ENCODE peak calls at places on chromosomes 12 and 14, in six cellular contexts. A is fibroblast of the aortic adventitia, L is PC-3, I is left ventricle myocardium inferior, U is OCI-LY7, G is ovary. O is an unnamed sample.

GRCh38 chr12:96571101-96571862 is 81.9 kb downstream of the CFAP54 start:
- DNase-seq in A (no peak), L (peak; percentile 8), I (no peak), U (no peak), G (no peak), O (peak; percentile 49)

GRCh38 chr12:62260733-62261683 is 804 bp downstream of the USP15 start:
- DNase-seq in A (peak; percentile 41), L (peak; percentile 44), I (peak; percentile 18), U (peak; percentile 88), G (no peak), O (peak; percentile 26)

GRCh38 chr14:97888331-97888730 is 1091.1 kb downstream of the VRK1 start:
- DNase-seq in A (no peak), L (no peak), I (no peak), U (no peak), G (no peak), O (no peak)

GRCh38 chr14:93970967-93971634 is 5.3 kb downstream of the ASB2 start:
- DNase-seq in A (no peak), L (no peak), I (no peak), U (peak; percentile 61), G (no peak), O (peak; percentile 69)

GRCh38 chr12:123113038-123113437 is 37.9 kb downstream of the PITPNM2 start:
- DNase-seq in A (no peak), L (no peak), I (no peak), U (no peak), G (no peak), O (no peak)

GRCh38 chr14:105931808-105932483 is 405.6 kb downstream of the TMEM121 start:
- DNase-seq in A (no peak), L (peak; percentile 11), I (no peak), U (no peak), G (no peak), O (peak; percentile 21)

GRCh38 chr14:95432152-95433093 is 84.0 kb downstream of the SYNE3 start:
- DNase-seq in A (peak; percentile 14), L (peak; percentile 47), I (peak; percentile 41), U (peak; percentile 47), G (peak; percentile 68), O (no peak)

GRCh38 chr12:122406701-122407154 is 15.7 kb downstream of the CLIP1 start:
- DNase-seq in A (peak; percentile 95), L (no peak), I (no peak), U (peak; percentile 24), G (no peak), O (no peak)

GRCh38 chr14:27528328-27528727 is 930.5 kb upstream of the NOVA1 start:
- DNase-seq in A (peak; percentile 1), L (peak; percentile 57), I (no peak), U (no peak), G (no peak), O (no peak)

GRCh38 chr12:93624595-93625294 is 52.3 kb downstream of the SOCS2 start:
- DNase-seq in A (peak; percentile 92), L (peak; percentile 95), I (no peak), U (no peak), G (no peak), O (peak; percentile 44)

GRCh38 chr14:35444104-35444503 is 39.6 kb upstream of the NFKBIA start:
- DNase-seq in A (no peak), L (no peak), I (no peak), U (no peak), G (no peak), O (no peak)

GRCh38 chr12:28578361-28578760 is 388.1 kb downstream of the CCDC91 start:
- DNase-seq in A (peak; percentile 36), L (no peak), I (no peak), U (no peak), G (no peak), O (no peak)

GRCh38 chr12:60684988-60685655 is 1089.3 kb downstream of the SLC16A7 start:
- DNase-seq in A (no peak), L (no peak), I (no peak), U (peak; percentile 3), G (no peak), O (no peak)

GRCh38 chr12:60693019-60693626 is 1097.3 kb downstream of the SLC16A7 start:
- DNase-seq in A (no peak), L (peak; percentile 51), I (no peak), U (no peak), G (no peak), O (no peak)

DNA sequence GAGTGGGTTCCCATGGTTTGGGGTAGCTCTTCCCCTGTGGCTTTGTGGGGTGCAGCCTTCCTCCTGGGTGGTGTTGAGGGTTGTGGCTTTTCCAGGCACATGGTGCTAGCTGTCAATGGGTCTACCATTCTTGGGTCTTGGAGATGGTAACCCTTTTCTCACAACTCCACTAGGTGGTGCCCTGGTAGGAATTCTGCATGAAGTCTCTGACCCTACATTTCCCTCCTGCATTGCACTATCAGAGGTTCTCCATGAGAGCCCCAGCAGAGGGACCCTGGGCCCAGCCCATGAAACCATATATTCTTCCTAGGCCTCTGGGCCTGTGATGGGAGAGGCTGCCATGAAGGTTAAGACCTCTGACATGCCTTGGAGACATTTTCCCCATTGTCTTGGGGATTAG is 1093.3 kb downstream of the SLC16A7 start:
- DNase-seq in A (no peak), L (no peak), I (no peak), U (peak; percentile 2), G (no peak), O (no peak)
- TF ChIP-seq CTCF in A (no peak), L (peak; percentile 28), I (no peak), U (peak; percentile 46), G (no peak), O (no peak)

DNA sequence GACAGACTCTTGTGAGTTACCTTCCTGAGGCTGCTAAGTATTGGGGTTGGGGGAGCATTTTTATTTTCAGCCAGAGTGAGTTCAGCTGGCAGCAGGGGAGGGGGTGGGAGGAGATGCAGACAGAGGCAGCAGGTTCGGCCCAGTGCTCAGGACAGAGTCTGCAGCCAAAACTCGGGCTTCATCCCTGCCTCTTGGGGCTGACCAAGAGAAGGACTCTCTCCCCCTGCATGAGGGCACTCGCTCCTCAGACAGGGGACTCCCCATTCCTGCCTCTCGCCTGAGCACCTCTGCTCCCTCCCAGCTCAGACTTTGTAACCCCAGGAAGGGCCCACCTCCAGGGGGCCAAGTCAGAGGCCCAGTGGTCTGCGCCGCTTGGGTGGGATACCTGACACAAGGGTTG is 1.1 kb upstream of the AKT1 start:
- DNase-seq in A (no peak), L (no peak), I (no peak), U (no peak), G (no peak), O (no peak)
- TF ChIP-seq CTCF in A (no peak), L (no peak), I (no peak), U (no peak), G (no peak), O (no peak)

DNA sequence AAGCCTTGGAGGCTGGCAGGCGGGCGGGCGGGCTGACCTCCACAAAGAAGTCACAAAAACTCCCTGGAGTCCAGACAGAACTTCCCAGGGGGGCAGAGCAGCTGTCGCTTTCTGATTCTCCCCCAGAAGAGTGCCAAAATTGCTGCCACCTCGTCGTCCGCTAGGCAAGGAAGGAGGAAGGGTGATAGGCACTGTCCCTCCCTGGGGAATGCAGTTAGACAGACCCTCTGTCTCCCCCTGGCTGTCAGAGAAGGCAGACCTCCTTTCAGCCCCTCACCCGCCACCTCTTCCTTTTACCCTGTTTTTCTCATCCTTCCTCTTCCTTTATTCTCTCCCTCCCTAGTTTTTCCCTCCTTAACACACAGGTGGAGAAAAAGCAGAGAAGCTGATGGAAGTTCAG is 18.7 kb downstream of the GRIN2B start:
- DNase-seq in A (no peak), L (peak; percentile 18), I (no peak), U (peak; percentile 37), G (no peak), O (no peak)
- TF ChIP-seq CTCF in A (no peak), L (peak; percentile 42), I (no peak), U (peak; percentile 66), G (no peak), O (peak; percentile 42)

GRCh38 chr14:100173353-100173752 is 13.9 kb upstream of the DEGS2 start:
- DNase-seq in A (no peak), L (no peak), I (no peak), U (no peak), G (no peak), O (no peak)
- TF ChIP-seq CTCF in A (no peak), L (no peak), I (no peak), U (peak; percentile 59), G (no peak), O (no peak)

DNA sequence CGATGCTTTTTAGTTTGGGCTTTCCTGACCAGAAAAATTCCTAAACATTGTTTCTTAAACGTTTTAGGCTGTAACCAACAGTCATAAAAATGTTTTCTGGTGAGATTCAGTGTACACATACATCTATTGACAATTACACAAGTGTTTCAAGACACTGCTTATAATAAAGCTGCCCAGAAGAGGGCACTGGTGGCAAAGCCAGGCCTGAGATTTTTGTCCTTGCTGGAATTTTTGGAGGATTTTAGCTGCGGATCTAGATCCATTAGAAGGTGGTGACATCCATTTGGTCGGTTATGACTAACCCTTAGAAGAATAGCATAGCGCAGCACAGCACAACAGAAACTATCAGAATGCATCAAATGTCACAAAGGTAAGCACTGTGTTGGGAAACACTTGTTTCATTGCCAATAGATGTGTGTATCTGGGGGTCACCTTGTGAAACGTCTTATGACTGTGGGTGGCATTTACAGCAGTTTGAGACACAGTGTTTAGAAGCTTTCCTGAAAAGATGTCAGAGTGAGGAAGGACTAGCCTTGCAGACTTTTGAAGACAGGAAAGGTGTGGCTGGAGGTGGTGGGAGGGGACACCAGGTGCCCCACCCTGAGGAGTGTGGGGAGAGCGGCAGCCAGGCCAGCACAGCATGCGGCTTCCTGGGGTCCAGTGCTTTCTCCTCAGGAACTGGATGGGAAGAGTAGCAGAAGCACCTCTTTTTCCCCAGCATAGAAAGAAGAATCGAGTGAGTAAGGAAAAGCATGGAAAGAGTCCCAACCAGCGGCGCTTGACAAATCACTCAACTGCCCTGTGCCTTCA is 54.7 kb upstream of the FKBP4 start:
- DNase-seq in A (peak; percentile 75), L (peak; percentile 64), I (no peak), U (peak; percentile 7), G (no peak), O (no peak)
- TF ChIP-seq CTCF in A (peak; percentile 64), L (peak; percentile 71), I (peak; percentile 68), U (peak; percentile 76), G (peak; percentile 25), O (no peak)

DNA sequence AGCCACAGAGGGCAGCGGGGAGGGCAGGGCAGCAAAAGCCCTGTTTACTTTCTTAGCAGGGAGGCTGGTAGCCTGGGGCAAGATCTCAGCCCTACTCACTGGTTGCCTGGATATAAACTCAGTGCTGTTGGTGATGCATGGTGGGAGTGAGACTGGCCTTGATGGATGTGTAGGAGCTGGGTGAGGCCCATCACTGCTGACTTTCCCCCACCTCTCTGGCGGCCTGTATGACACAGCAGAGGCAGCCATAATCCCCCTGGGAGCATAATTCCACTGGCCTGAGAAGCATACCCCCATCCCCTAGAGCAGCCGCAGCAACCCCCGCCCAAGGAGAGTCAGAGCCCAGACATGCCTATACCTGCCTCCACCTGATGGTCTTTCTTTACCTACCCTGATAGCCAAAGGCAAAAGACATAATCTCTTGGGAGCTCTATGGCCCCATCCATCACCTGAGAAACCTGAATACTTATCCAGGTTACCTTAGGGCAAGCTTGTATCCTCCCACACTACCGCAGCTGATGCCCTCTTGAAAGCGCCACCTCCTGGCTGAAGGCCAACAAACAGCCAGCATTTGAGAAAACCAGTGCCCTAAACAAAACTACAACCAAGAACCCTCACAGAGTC is 59.3 kb downstream of the DNAI7 start:
- DNase-seq in A (no peak), L (no peak), I (no peak), U (peak; percentile 53), G (no peak), O (no peak)
- TF ChIP-seq CTCF in A (no peak), L (peak; percentile 33), I (no peak), U (peak; percentile 80), G (no peak), O (no peak)

GRCh38 chr14:60085085-60085484 is 6.6 kb upstream of the PCNX4 start:
- DNase-seq in A (peak; percentile 70), L (no peak), I (no peak), U (no peak), G (no peak), O (no peak)

GRCh38 chr14:60085693-60086092 is 6.0 kb upstream of the PCNX4 start:
- DNase-seq in A (no peak), L (no peak), I (no peak), U (no peak), G (no peak), O (no peak)

GRCh38 chr14:60079723-60080122 is 12.0 kb upstream of the PCNX4 start:
- DNase-seq in A (no peak), L (peak; percentile 50), I (no peak), U (no peak), G (no peak), O (no peak)
- TF ChIP-seq CTCF in A (peak; percentile 28), L (peak; percentile 64), I (no peak), U (peak; percentile 46), G (no peak), O (no peak)